ENCODE peak calls at places on chromosome 12, in nine cellular contexts. U is AG10803; T is WTC11; F is stimulated activated CD4-positive, alpha-beta T cell treated with anti-CD3 and anti-CD28 coated beads, Interleukin-4, amount 100 ng/mL, for 48 hours; R is aorta; B is stimulated activated naive CD4-positive, alpha-beta T cell treated with Interleukin-2 at 50 U/mL for 16 hours; G is HT-29; Z is foreskin fibroblast; D is hepatocyte. C is an unnamed sample.

GRCh38 chr12:92978607-92979006 is 49.5 kb upstream of the EEA1 start:
- DNase-seq in U (no peak), T (no peak), F (no peak), R (no peak), B (no peak), G (no peak), Z (no peak), D (no peak), C (no peak)

GRCh38 chr12:131147894-131148293 is 194.2 kb downstream of the ADGRD1 start:
- DNase-seq in U (no peak), T (no peak), F (no peak), R (no peak), B (no peak), G (no peak), Z (no peak), D (no peak), C (no peak)

GRCh38 chr12:104576980-104577925 is 120.5 kb downstream of the CHST11 start:
- DNase-seq in U (peak), T (no peak), F (no peak), R (no peak), B (no peak), G (no peak), Z (peak), D (no peak), C (peak)

GRCh38 chr12:44833561-44833960 is 42.6 kb downstream of the NELL2 start:
- DNase-seq in U (no peak), T (no peak), F (no peak), R (no peak), B (no peak), G (no peak), Z (no peak), D (peak), C (no peak)

GRCh38 chr12:6336859-6337744 is 4.8 kb downstream of the TNFRSF1A start:
- DNase-seq in U (no peak), T (peak), F (no peak), R (peak), B (peak), G (no peak), Z (peak), D (no peak), C (peak)

GRCh38 chr12:11039171-11039570 is 8.0 kb upstream of the TAS2R31 start:
- DNase-seq in U (no peak), T (no peak), F (no peak), R (no peak), B (no peak), G (no peak), Z (no peak), D (no peak), C (no peak)

GRCh38 chr12:97500537-97500936 is 37.9 kb downstream of the RMST start:
- DNase-seq in U (no peak), T (no peak), F (no peak), R (no peak), B (no peak), G (no peak), Z (no peak), D (no peak), C (no peak)

GRCh38 chr12:66003951-66004350 is 126.6 kb downstream of the LLPH start:
- DNase-seq in U (no peak), T (no peak), F (no peak), R (no peak), B (no peak), G (no peak), Z (no peak), D (no peak), C (no peak)

GRCh38 chr12:63844391-63845341 is at the start of gene SRGAP1:
- DNase-seq in U (peak), T (no peak), F (no peak), R (peak), B (no peak), G (peak), Z (peak), D (peak), C (peak)

GRCh38 chr12:7099290-7099996 is 7.2 kb upstream of the C1R start:
- DNase-seq in U (no peak), T (no peak), F (no peak), R (no peak), B (no peak), G (no peak), Z (no peak), D (no peak), C (no peak)

GRCh38 chr12:32343496-32343895 is 55.9 kb upstream of the FGD4 start:
- DNase-seq in U (no peak), T (no peak), F (no peak), R (no peak), B (no peak), G (no peak), Z (no peak), D (no peak), C (no peak)

GRCh38 chr12:31765931-31766330 is 37.1 kb upstream of the AMN1 start:
- DNase-seq in U (no peak), T (no peak), F (no peak), R (no peak), B (no peak), G (no peak), Z (no peak), D (no peak), C (no peak)

GRCh38 chr12:49705479-49706267 is 1.5 kb downstream of the FMNL3 start:
- DNase-seq in U (peak), T (peak), F (no peak), R (peak), B (no peak), G (no peak), Z (peak), D (no peak), C (peak)

GRCh38 chr12:10243803-10244520 is 31.3 kb downstream of the GABARAPL1 start:
- DNase-seq in U (no peak), T (no peak), F (no peak), R (no peak), B (no peak), G (no peak), Z (no peak), D (no peak), C (peak)

GRCh38 chr12:128459067-128459466 is 192.1 kb downstream of the TMEM132C start:
- DNase-seq in U (no peak), T (no peak), F (no peak), R (no peak), B (no peak), G (no peak), Z (no peak), D (no peak), C (no peak)

GRCh38 chr12:31228811-31229792 is 96.8 kb downstream of the SINHCAF start:
- DNase-seq in U (no peak), T (no peak), F (no peak), R (peak), B (no peak), G (peak), Z (no peak), D (peak), C (no peak)

GRCh38 chr12:70120970-70121369 is 122.3 kb upstream of the CNOT2 start:
- DNase-seq in U (no peak), T (no peak), F (no peak), R (no peak), B (no peak), G (no peak), Z (no peak), D (no peak), C (no peak)

GRCh38 chr12:27797301-27798025 is 17.4 kb upstream of the MANSC4 start:
- DNase-seq in U (no peak), T (no peak), F (no peak), R (no peak), B (no peak), G (no peak), Z (no peak), D (no peak), C (no peak)

GRCh38 chr12:20058068-20058467 is 310.3 kb upstream of the PDE3A start:
- DNase-seq in U (no peak), T (no peak), F (no peak), R (no peak), B (no peak), G (no peak), Z (no peak), D (no peak), C (no peak)

GRCh38 chr12:88860846-88861245 is 280.6 kb upstream of the KITLG start:
- DNase-seq in U (peak), T (no peak), F (no peak), R (no peak), B (no peak), G (no peak), Z (no peak), D (no peak), C (no peak)